ENCODE peak calls at places on chromosomes 4 and X, in four cellular contexts. Y is lower leg skin, I is GM10248, Z is KG1. O is an unnamed sample.

GRCh38 chr4:7651461-7651921 is 216.8 kb upstream of the PSAPL1 start:
- DNase-seq in Y (no peak), Z (no peak), I (no peak), O (no peak)

GRCh38 chr4:100962698-100963097 is 384.6 kb downstream of the PPP3CA start:
- DNase-seq in Z (no peak), I (no peak), Y (no peak), O (no peak)

GRCh38 chrX:72475338-72475737 is 97.3 kb downstream of the HDAC8 start:
- DNase-seq in I (no peak), Z (no peak), Y (no peak), O (no peak)

GRCh38 chrX:8037593-8038348 is 110.6 kb upstream of the PNPLA4 start:
- DNase-seq in Y (no peak), I (no peak), Z (no peak), O (no peak)

GRCh38 chr4:180913750-180914149 is 1329.5 kb upstream of the TENM3 start:
- DNase-seq in Y (no peak), Z (no peak), I (no peak), O (no peak)

GRCh38 chr4:138241281-138242075 is 671 bp downstream of the SLC7A11 start:
- DNase-seq in Y (no peak), Z (no peak), I (no peak), O (peak)

GRCh38 chr4:152697284-152698011 is 17.7 kb upstream of the TMEM154 start:
- DNase-seq in Z (no peak), Y (no peak), I (no peak), O (no peak)

GRCh38 chr4:113077611-113078010 is 28.2 kb downstream of the ANK2 start:
- DNase-seq in Y (no peak), Z (no peak), I (no peak), O (no peak)

GRCh38 chr4:122458625-122459024 is 2.1 kb upstream of the IL2 start:
- DNase-seq in I (no peak), Z (no peak), Y (no peak), O (no peak)

GRCh38 chr4:8908206-8908893 is 36.7 kb upstream of the HMX1 start:
- DNase-seq in Z (no peak), Y (peak), I (no peak), O (no peak)

GRCh38 chrX:4655743-4656142 is 942.3 kb upstream of the PRKX start:
- DNase-seq in I (no peak), Y (no peak), Z (no peak), O (no peak)

GRCh38 chr4:10571896-10572295 is 112.7 kb downstream of the CLNK start:
- DNase-seq in Y (no peak), Z (no peak), I (no peak), O (no peak)

GRCh38 chrX:144722307-144722706 is 525.0 kb upstream of the SPANXN1 start:
- DNase-seq in I (no peak), Z (no peak), Y (no peak), O (no peak)

GRCh38 chrX:153873282-153874090 is 12.5 kb downstream of the L1CAM start:
- DNase-seq in Y (no peak), Z (no peak), I (peak), O (no peak)

GRCh38 chr4:6294705-6295421 is 25.2 kb downstream of the WFS1 start:
- DNase-seq in I (no peak), Y (no peak), Z (no peak), O (no peak)

GRCh38 chrX:48648299-48648698 is 35.3 kb upstream of the WAS start:
- DNase-seq in I (peak), Y (peak), Z (no peak), O (peak)

GRCh38 chr4:66554844-66555243 is 884.6 kb upstream of the EPHA5 start:
- DNase-seq in Z (no peak), I (no peak), Y (no peak), O (no peak)

GRCh38 chr4:87260477-87260876 is 40.1 kb upstream of the KLHL8 start:
- DNase-seq in Z (no peak), Y (no peak), I (no peak), O (no peak)

GRCh38 chr4:114364857-114365256 is 233.8 kb upstream of the UGT8 start:
- DNase-seq in Z (no peak), Y (no peak), I (no peak), O (no peak)

GRCh38 chrX:45862801-45863200 is 662.1 kb upstream of the DIPK2B start:
- DNase-seq in Z (no peak), I (no peak), Y (no peak), O (no peak)

GRCh38 chr4:39699676-39700409 is 1.9 kb downstream of the UBE2K start:
- DNase-seq in Y (no peak), I (no peak), Z (no peak), O (no peak)

GRCh38 chr4:135718019-135718418 is 1516.4 kb upstream of the PABPC4L start:
- DNase-seq in Y (no peak), Z (no peak), I (no peak), O (no peak)

GRCh38 chr4:73544620-73545019 is 63.1 kb downstream of the AFM start:
- DNase-seq in Z (no peak), Y (no peak), I (no peak), O (no peak)

GRCh38 chrX:5341902-5342301 is 886.8 kb downstream of the NLGN4X start:
- DNase-seq in Y (no peak), Z (no peak), I (no peak), O (no peak)

GRCh38 chr4:154612472-154613414 is at the start of gene FGG:
- DNase-seq in I (no peak), Z (no peak), Y (no peak), O (no peak)

GRCh38 chr4:73007526-73008100 is 61.9 kb downstream of the COX18 start:
- DNase-seq in Y (no peak), I (no peak), Z (no peak), O (no peak)

GRCh38 chr4:98802673-98803286 is 126.2 kb downstream of the EIF4E start:
- DNase-seq in I (no peak), Y (no peak), Z (no peak), O (no peak)